ENCODE peak calls at places on chromosomes 16 and 17, in five cellular contexts. G, Q, X, R and V are unnamed samples.
A peak's percentile ranks its signal among the peaks of the same experiment; 100 is the strongest.

GRCh38 chr16:74736531-74737157 is 36.0 kb upstream of the MLKL start:
- DNase-seq in G (no peak), Q (peak; percentile 25), X (no peak), R (no peak), V (no peak)

GRCh38 chr17:78839173-78839761 is 1.3 kb downstream of the USP36 start:
- DNase-seq in G (no peak), Q (peak; percentile 62), X (no peak), R (no peak), V (no peak)

GRCh38 chr16:50169555-50170096 is 16.5 kb downstream of the TENT4B start:
- DNase-seq in G (no peak), Q (no peak), X (no peak), R (no peak), V (no peak)

GRCh38 chr16:81524382-81524781 is 79.8 kb downstream of the CMIP start:
- DNase-seq in G (no peak), Q (no peak), X (no peak), R (no peak), V (no peak)

GRCh38 chr17:80931421-80932265 is 60.0 kb upstream of the CHMP6 start:
- DNase-seq in G (peak; percentile 73), Q (peak; percentile 87), X (peak; percentile 66), R (no peak), V (peak; percentile 77)

GRCh38 chr17:30332057-30332542 is 1.8 kb downstream of the TMIGD1 start:
- DNase-seq in G (no peak), Q (peak; percentile 73), X (no peak), R (no peak), V (peak; percentile 67)

GRCh38 chr16:14291941-14292825 is 221.1 kb downstream of the MRTFB start:
- DNase-seq in G (no peak), Q (no peak), X (no peak), R (no peak), V (no peak)

GRCh38 chr17:60989846-60990245 is 312.2 kb downstream of the BCAS3 start:
- DNase-seq in G (no peak), Q (no peak), X (no peak), R (no peak), V (no peak)

GRCh38 chr16:7835032-7835431 is 502.4 kb downstream of the RBFOX1 start:
- DNase-seq in G (no peak), Q (no peak), X (no peak), R (no peak), V (no peak)

GRCh38 chr17:78120971-78121800 is 7.4 kb downstream of the TMC6 start:
- DNase-seq in G (no peak), Q (no peak), X (no peak), R (peak; percentile 37), V (no peak)

GRCh38 chr17:17870292-17870691 is 33.5 kb upstream of the SREBF1 start:
- DNase-seq in G (no peak), Q (no peak), X (no peak), R (no peak), V (no peak)

GRCh38 chr16:69720822-69721430 is 5.4 kb downstream of the NQO1 start:
- DNase-seq in G (no peak), Q (no peak), X (no peak), R (no peak), V (no peak)

GRCh38 chr16:3819741-3820724 is 60.5 kb downstream of the CREBBP start:
- DNase-seq in G (peak; percentile 63), Q (peak; percentile 95), X (peak; percentile 67), R (no peak), V (peak; percentile 93)

GRCh38 chr16:67150833-67151396 is at the start of gene B3GNT9:
- DNase-seq in G (no peak), Q (peak; percentile 80), X (no peak), R (no peak), V (peak; percentile 82)

GRCh38 chr17:77419547-77420475 is 279.0 kb downstream of the SEC14L1 start:
- DNase-seq in G (peak; percentile 59), Q (peak; percentile 52), X (no peak), R (no peak), V (no peak)

GRCh38 chr16:1275791-1276579 is 20.1 kb downstream of the TPSD1 start:
- DNase-seq in G (no peak), Q (no peak), X (no peak), R (no peak), V (no peak)

GRCh38 chr16:28951410-28951943 is 740 bp downstream of the NFATC2IP start:
- DNase-seq in G (peak; percentile 39), Q (peak; percentile 21), X (no peak), R (no peak), V (no peak)

GRCh38 chr17:29177871-29178749 is 2.1 kb downstream of the MYO18A start:
- DNase-seq in G (no peak), Q (no peak), X (no peak), R (no peak), V (no peak)

GRCh38 chr16:66605177-66605999 is 884 bp downstream of the CMTM3 start:
- DNase-seq in G (peak; percentile 47), Q (peak; percentile 53), X (no peak), R (peak; percentile 35), V (peak; percentile 41)

GRCh38 chr17:66469088-66469442 is 166.7 kb downstream of the PRKCA start:
- DNase-seq in G (no peak), Q (peak; percentile 40), X (no peak), R (no peak), V (no peak)

GRCh38 chr17:10033982-10034381 is 128.9 kb upstream of the RCVRN start:
- DNase-seq in G (no peak), Q (no peak), X (no peak), R (no peak), V (no peak)

GRCh38 chr16:57146735-57147134 is 39.1 kb downstream of the PSME3IP1 start:
- DNase-seq in G (peak; percentile 57), Q (no peak), X (no peak), R (no peak), V (no peak)

GRCh38 chr16:84922351-84923135 is 88.8 kb downstream of the ZDHHC7 start:
- DNase-seq in G (no peak), Q (no peak), X (no peak), R (no peak), V (peak; percentile 89)

GRCh38 chr17:1447061-1447460 is 9.0 kb downstream of the CRK start:
- DNase-seq in G (no peak), Q (no peak), X (no peak), R (no peak), V (no peak)

GRCh38 chr16:86991679-86992078 is 325.5 kb downstream of the C16orf95 start:
- DNase-seq in G (no peak), Q (peak; percentile 54), X (peak; percentile 44), R (no peak), V (peak; percentile 74)

GRCh38 chr16:70453891-70454220 is 539 bp upstream of the FCSK start:
- DNase-seq in G (peak; percentile 66), Q (no peak), X (no peak), R (no peak), V (no peak)

GRCh38 chr16:81625544-81626152 is 153.4 kb upstream of the PLCG2 start:
- DNase-seq in G (no peak), Q (peak; percentile 80), X (peak; percentile 45), R (no peak), V (no peak)

GRCh38 chr16:85129846-85130706 is 17.8 kb upstream of the CIBAR2 start:
- DNase-seq in G (no peak), Q (no peak), X (no peak), R (no peak), V (peak; percentile 71)

GRCh38 chr17:66829883-66830282 is 5.0 kb upstream of the CACNG5 start:
- DNase-seq in G (no peak), Q (no peak), X (no peak), R (no peak), V (peak; percentile 43)

GRCh38 chr17:77287432-77288068 is 146.8 kb downstream of the SEC14L1 start:
- DNase-seq in G (peak; percentile 44), Q (peak; percentile 92), X (peak; percentile 73), R (no peak), V (peak; percentile 96)

GRCh38 chr17:42406602-42407288 is 16.3 kb downstream of the CAVIN1 start:
- DNase-seq in G (no peak), Q (no peak), X (no peak), R (no peak), V (no peak)

GRCh38 chr16:2154533-2155090 is 970 bp upstream of the TRAF7 start:
- DNase-seq in G (no peak), Q (no peak), X (no peak), R (no peak), V (no peak)

GRCh38 chr17:29645516-29646051 is 22.9 kb upstream of the CORO6 start:
- DNase-seq in G (no peak), Q (peak; percentile 46), X (no peak), R (no peak), V (peak; percentile 87)

GRCh38 chr17:4833178-4833940 is at the start of gene MINK1:
- DNase-seq in G (peak; percentile 99), Q (peak; percentile 94), X (peak; percentile 61), R (peak; percentile 88), V (peak; percentile 91)

GRCh38 chr16:10851512-10851911 is 25.5 kb upstream of the CIITA start:
- DNase-seq in G (no peak), Q (no peak), X (no peak), R (no peak), V (no peak)

GRCh38 chr17:14464741-14465140 is 163.9 kb downstream of the HS3ST3B1 start:
- DNase-seq in G (no peak), Q (peak; percentile 84), X (no peak), R (no peak), V (no peak)

GRCh38 chr16:63652091-63652490 is 1469.8 kb downstream of the CDH11 start:
- DNase-seq in G (no peak), Q (no peak), X (no peak), R (no peak), V (no peak)